ENCODE peak calls at places on chromosomes 5 and 9, in nine cellular contexts. V, P, B, Y, C, I, L, Z and D are unnamed samples. For H3K4me1, the result is how much of the 10 kb centered on the place peaks cover.

GRCh38 chr9:134163374-134164196 is 779 bp downstream of the RNU6ATAC start:
- DNase-seq in Z (no peak), I (no peak), L (peak), V (no peak), B (no peak), P (peak), Y (peak), C (peak), D (no peak)

GRCh38 chr9:16687678-16688369 is 182.6 kb downstream of the BNC2 start:
- DNase-seq in L (no peak), I (no peak), Y (no peak), V (no peak), P (no peak), B (no peak), C (no peak), Z (no peak), D (no peak)

GRCh38 chr9:72983056-72983455 is 30.2 kb upstream of the ALDH1A1 start:
- DNase-seq in V (no peak), Y (no peak), L (no peak), I (no peak), C (no peak), B (peak), P (no peak), Z (no peak), D (no peak)

GRCh38 chr9:116238225-116238624 is 84.6 kb downstream of the PAPPA start:
- DNase-seq in C (no peak), L (no peak), P (no peak), Y (no peak), Z (peak), B (peak), V (no peak), I (no peak), D (no peak)

GRCh38 chr5:173010547-173011464 is 27.2 kb downstream of the ATP6V0E1 start:
- DNase-seq in C (peak), Z (no peak), V (no peak), Y (peak), B (peak), I (no peak), L (peak), P (peak), D (no peak)

GRCh38 chr5:31911291-31912265 is 262.5 kb downstream of the GOLPH3 start:
- DNase-seq in L (no peak), Y (no peak), I (no peak), P (no peak), C (no peak), V (no peak), Z (no peak), B (no peak), D (no peak)

GRCh38 chr5:73448072-73448432 is 525 bp downstream of the FOXD1 start:
- DNase-seq in P (no peak), Y (no peak), V (no peak), L (no peak), B (peak), C (no peak), Z (no peak), I (no peak), D (peak)

GRCh38 chr5:95924720-95925119 is 36.9 kb downstream of the ELL2 start:
- DNase-seq in Z (no peak), L (no peak), I (no peak), Y (no peak), V (no peak), B (peak), C (no peak), P (no peak), D (no peak)

GRCh38 chr5:17803976-17804375 is 169.7 kb downstream of the TAF11L14 start:
- DNase-seq in Y (no peak), I (no peak), V (no peak), P (no peak), Z (no peak), L (no peak), B (no peak), C (no peak), D (no peak)

GRCh38 chr9:68973619-68974018 is 40.3 kb downstream of the PRKACG start:
- DNase-seq in Z (no peak), V (no peak), Y (no peak), C (no peak), L (peak), P (no peak), B (no peak), I (no peak), D (no peak)

GRCh38 chr5:150345716-150346115 is 11.8 kb upstream of the TCOF1 start:
- DNase-seq in B (no peak), C (no peak), Z (no peak), L (no peak), Y (no peak), V (no peak), I (no peak), P (no peak), D (no peak)

GRCh38 chr5:10682801-10683525 is 78.1 kb downstream of the DAP start:
- DNase-seq in B (no peak), P (no peak), C (no peak), Z (no peak), I (no peak), L (no peak), Y (no peak), V (no peak), D (no peak)

GRCh38 chr5:138334867-138335447 is 3.1 kb upstream of the FAM53C start:
- DNase-seq in Y (no peak), P (no peak), L (no peak), C (no peak), B (no peak), V (no peak), I (no peak), Z (no peak), D (no peak)

GRCh38 chr5:111863801-111864200 is 106.8 kb upstream of the NREP start:
- DNase-seq in V (no peak), L (no peak), Z (no peak), I (no peak), Y (no peak), C (no peak), P (no peak), B (no peak), D (no peak)

GRCh38 chr5:111530298-111530740 is 18.0 kb upstream of the STARD4 start:
- DNase-seq in Y (peak), C (peak), P (peak), I (peak), L (peak), B (peak), Z (no peak), V (peak), D (peak)

GRCh38 chr5:157106668-157107461 is 2.0 kb downstream of the HAVCR2 start:
- DNase-seq in I (no peak), C (no peak), L (peak), P (no peak), B (no peak), Z (no peak), V (no peak), Y (no peak), D (peak)

GRCh38 chr5:102975040-102975439 is 144.9 kb downstream of the GIN1 start:
- DNase-seq in P (no peak), B (no peak), C (no peak), L (no peak), Y (no peak), Z (no peak), I (no peak), V (no peak), D (no peak)

GRCh38 chr5:102975457-102976182 is 144.3 kb downstream of the GIN1 start:
- DNase-seq in C (no peak), L (no peak), I (no peak), Z (no peak), Y (no peak), P (no peak), B (no peak), V (no peak), D (no peak)

GRCh38 chr5:102974177-102974576 is 145.8 kb downstream of the GIN1 start:
- DNase-seq in V (no peak), P (no peak), Y (no peak), Z (no peak), L (no peak), B (no peak), C (no peak), I (no peak), D (no peak)

GRCh38 chr5:102971693-102972293 is 148.1 kb downstream of the GIN1 start:
- DNase-seq in Y (no peak), V (no peak), Z (peak), I (no peak), B (peak), L (no peak), C (no peak), P (no peak), D (peak)
- H3K27ac ChIP-seq in Y (no peak), V (no peak), Z (no peak), I (no peak), B (no peak), L (no peak), C (no peak), P (no peak), D (no peak)

DNA sequence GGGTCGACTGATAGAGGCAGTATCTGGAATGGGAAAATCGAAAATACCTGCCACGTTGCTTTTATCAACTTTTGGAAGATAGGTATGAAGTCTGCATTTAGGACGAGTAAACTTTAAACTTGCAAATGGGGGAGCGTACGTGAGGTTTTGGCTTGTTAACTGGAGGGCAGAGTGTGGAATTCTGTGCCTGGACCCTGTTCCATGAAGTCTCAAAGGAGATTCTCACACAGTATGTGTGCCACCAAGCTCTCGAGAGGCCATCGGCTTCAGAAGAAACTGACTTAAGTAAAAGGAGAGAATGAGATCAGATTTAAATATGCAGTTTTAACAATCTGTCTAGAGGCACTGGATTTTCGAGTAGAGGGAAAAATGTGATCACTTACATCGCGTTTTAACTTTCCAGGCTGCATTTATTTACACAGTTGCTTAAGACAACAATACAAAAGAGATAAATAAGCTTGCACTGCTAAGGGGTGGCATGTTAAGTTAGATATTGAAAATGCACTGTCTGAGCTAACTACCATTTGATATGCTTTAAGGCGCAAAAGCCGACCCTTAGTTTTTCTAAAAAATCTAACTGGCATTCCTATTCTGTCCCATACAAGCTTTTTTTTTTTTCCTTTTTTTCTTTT is 401.6 kb downstream of the EBF1 start:
- DNase-seq in C (no peak), V (no peak), P (no peak), L (no peak), Z (no peak), I (no peak), Y (no peak), B (peak), D (no peak)
- H3K4me1 ChIP-seq in C (under half), V (under half), P (under half), L (half or more), Z (under half), I (half or more), Y (under half), B (half or more), D (under half)

GRCh38 chr5:144697847-144698262 is 527.2 kb downstream of the KCTD16 start:
- DNase-seq in Y (no peak), C (no peak), L (no peak), B (peak), P (no peak), Z (no peak), I (no peak), V (no peak), D (no peak)
- TF ChIP-seq CTCF in Y (no peak), C (no peak), L (no peak), B (no peak), P (no peak), Z (no peak), I (no peak), V (no peak), D (no peak)

GRCh38 chr9:546235-546634 is 295.3 kb upstream of the DMRT1 start:
- DNase-seq in C (no peak), V (no peak), I (no peak), Z (no peak), L (no peak), P (no peak), Y (no peak), B (no peak), D (no peak)
- H3K27ac ChIP-seq in C (peak), V (no peak), I (peak), Z (peak), L (peak), P (no peak), Y (peak), B (no peak), D (no peak)

DNA sequence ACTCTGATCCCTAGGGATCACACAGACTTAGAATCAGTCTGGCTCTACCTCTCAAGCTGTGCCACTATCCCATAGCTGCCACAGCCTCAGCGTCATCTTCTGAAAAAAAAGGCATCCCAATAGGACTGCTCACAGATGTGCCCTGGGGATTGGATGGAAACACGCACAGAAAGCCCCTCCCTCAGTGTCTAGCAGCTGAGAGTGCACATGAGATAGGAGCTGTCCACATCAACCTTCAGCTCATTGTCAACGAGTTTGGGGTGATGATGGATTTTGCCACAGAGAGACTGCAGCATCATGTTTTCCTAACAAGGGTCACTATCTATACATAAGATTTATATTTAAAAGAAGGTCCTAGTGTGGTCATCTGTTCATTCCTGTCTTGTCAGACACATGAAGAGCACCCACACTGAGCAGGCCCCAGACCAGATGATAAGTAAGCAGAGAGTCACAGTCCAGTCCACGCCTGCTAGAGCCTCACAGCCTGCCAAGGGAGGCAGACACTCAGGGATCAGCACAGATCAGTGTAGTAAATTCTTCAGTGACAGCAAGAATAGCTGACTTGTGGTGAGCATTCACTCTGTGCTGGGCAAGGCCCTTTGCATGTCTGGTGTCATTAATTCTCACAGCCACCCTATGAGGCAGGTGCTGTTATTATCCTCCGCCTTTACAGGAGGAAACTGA is 25.8 kb downstream of the AFAP1L1 start:
- DNase-seq in P (no peak), V (no peak), B (no peak), I (no peak), L (peak), C (no peak), Z (no peak), Y (peak), D (no peak)
- H3K4me1 ChIP-seq in P (under half), V (under half), B (under half), I (under half), L (half or more), C (under half), Z (under half), Y (half or more), D (under half)

DNA sequence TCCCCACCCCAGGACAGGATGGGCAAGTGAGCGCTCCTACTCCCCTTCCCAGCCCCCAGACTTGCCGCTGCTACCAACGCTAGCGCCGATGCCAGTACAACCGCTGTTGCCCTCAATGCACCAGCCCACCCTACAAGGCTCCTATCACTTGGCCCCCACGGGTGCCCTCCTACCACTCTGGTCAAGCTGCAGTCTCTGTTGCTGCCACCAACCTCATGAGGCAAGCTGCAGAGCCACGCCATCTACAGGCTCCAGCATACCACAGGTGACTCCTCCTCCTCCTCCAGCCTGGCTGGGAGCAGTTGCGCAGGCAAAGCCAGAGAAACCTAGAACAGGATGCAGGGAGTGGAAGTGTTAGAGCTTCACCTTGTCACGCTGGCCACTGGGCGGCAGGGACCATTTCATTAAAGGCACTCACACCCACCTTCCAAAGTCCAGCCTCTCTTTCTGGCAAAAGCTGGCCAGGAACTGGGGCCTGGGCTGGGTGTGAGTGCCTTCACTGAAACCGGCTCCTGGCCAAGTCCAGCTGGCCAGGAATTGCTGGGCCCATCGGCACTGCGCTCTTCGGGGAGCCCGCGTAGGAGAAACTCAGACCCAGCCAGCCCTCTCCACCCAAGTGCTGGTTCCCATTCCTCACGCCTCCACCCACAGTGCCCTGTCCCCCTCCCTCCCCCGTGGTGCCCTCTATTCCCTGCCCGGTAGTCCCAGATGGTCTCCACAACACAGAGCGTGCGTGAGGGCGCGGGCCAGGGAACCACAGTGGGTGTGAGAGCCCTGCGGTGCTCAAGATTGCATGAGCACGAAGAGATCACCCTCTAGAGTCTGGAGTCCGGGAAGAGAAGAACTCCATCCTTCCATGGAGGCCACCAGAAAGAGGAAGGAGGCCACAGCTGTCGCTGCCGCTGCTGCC is 1.6 kb upstream of the PCAT7 start:
- DNase-seq in Z (no peak), C (no peak), V (no peak), L (no peak), P (peak), Y (no peak), I (no peak), B (peak), D (peak)
- TF ChIP-seq CTCF in Z (peak), C (no peak), V (no peak), L (no peak), P (peak), Y (no peak), I (no peak), B (no peak), D (peak)